ENCODE peak calls at places on chromosomes 1 and 21, in eight cellular contexts. One of them, this sample, is unnamed.

GRCh38 chr1:109655624-109656519 is at the start of gene GSTM4:
- DNase-seq in upper lobe of left lung: peak
- DNase-seq in testis: peak
- DNase-seq in stomach: peak
- DNase-seq in adrenal gland: peak
- DNase-seq in ovary: peak
- DNase-seq in esophagus muscularis mucosa: peak
- DNase-seq in tibial nerve: peak
- DNase-seq in this sample: peak

GRCh38 chr1:232629250-232630046 is 485 bp downstream of the SIPA1L2 start:
- DNase-seq in esophagus muscularis mucosa: no peak
- DNase-seq in testis: peak
- DNase-seq in stomach: no peak
- DNase-seq in upper lobe of left lung: peak
- DNase-seq in tibial nerve: no peak
- DNase-seq in adrenal gland: peak
- DNase-seq in ovary: peak
- DNase-seq in this sample: peak

GRCh38 chr1:177873238-177873637 is 96.6 kb downstream of the SEC16B start:
- DNase-seq in ovary: no peak
- DNase-seq in stomach: no peak
- DNase-seq in upper lobe of left lung: no peak
- DNase-seq in adrenal gland: peak
- DNase-seq in testis: no peak
- DNase-seq in tibial nerve: no peak
- DNase-seq in esophagus muscularis mucosa: no peak
- DNase-seq in this sample: no peak

GRCh38 chr1:74504125-74505065 is 8.0 kb downstream of the LRRC53 start:
- DNase-seq in tibial nerve: no peak
- DNase-seq in adrenal gland: peak
- DNase-seq in ovary: peak
- DNase-seq in esophagus muscularis mucosa: no peak
- DNase-seq in testis: peak
- DNase-seq in stomach: no peak
- DNase-seq in upper lobe of left lung: no peak
- DNase-seq in this sample: no peak

GRCh38 chr1:207972350-207972749 is 61.4 kb upstream of the CD34 start:
- DNase-seq in upper lobe of left lung: no peak
- DNase-seq in tibial nerve: no peak
- DNase-seq in adrenal gland: no peak
- DNase-seq in testis: no peak
- DNase-seq in stomach: no peak
- DNase-seq in esophagus muscularis mucosa: peak
- DNase-seq in ovary: no peak
- DNase-seq in this sample: no peak

GRCh38 chr1:226104671-226105121 is 42.2 kb downstream of the H3-3A start:
- DNase-seq in testis: no peak
- DNase-seq in stomach: no peak
- DNase-seq in esophagus muscularis mucosa: no peak
- DNase-seq in upper lobe of left lung: no peak
- DNase-seq in adrenal gland: no peak
- DNase-seq in ovary: no peak
- DNase-seq in tibial nerve: no peak
- DNase-seq in this sample: no peak

GRCh38 chr1:61140778-61141177 is 58.4 kb downstream of the NFIA start:
- DNase-seq in upper lobe of left lung: no peak
- DNase-seq in ovary: no peak
- DNase-seq in adrenal gland: peak
- DNase-seq in esophagus muscularis mucosa: no peak
- DNase-seq in testis: no peak
- DNase-seq in stomach: no peak
- DNase-seq in tibial nerve: no peak
- DNase-seq in this sample: no peak

GRCh38 chr1:95003433-95003738 is 69.4 kb downstream of the ALG14 start:
- DNase-seq in tibial nerve: no peak
- DNase-seq in esophagus muscularis mucosa: peak
- DNase-seq in upper lobe of left lung: no peak
- DNase-seq in adrenal gland: peak
- DNase-seq in stomach: no peak
- DNase-seq in ovary: no peak
- DNase-seq in testis: no peak
- DNase-seq in this sample: no peak

GRCh38 chr1:31478167-31478566 is 65.2 kb downstream of the SERINC2 start:
- DNase-seq in upper lobe of left lung: no peak
- DNase-seq in testis: no peak
- DNase-seq in esophagus muscularis mucosa: no peak
- DNase-seq in stomach: no peak
- DNase-seq in ovary: no peak
- DNase-seq in adrenal gland: no peak
- DNase-seq in tibial nerve: no peak
- DNase-seq in this sample: no peak

GRCh38 chr1:119647228-119647733 is 785 bp downstream of the ZNF697 start:
- DNase-seq in esophagus muscularis mucosa: no peak
- DNase-seq in stomach: no peak
- DNase-seq in adrenal gland: peak
- DNase-seq in testis: peak
- DNase-seq in ovary: peak
- DNase-seq in upper lobe of left lung: peak
- DNase-seq in tibial nerve: no peak
- DNase-seq in this sample: no peak

GRCh38 chr21:46065993-46066842 is 31.7 kb upstream of the COL6A2 start:
- DNase-seq in tibial nerve: no peak
- DNase-seq in stomach: no peak
- DNase-seq in upper lobe of left lung: peak
- DNase-seq in adrenal gland: no peak
- DNase-seq in esophagus muscularis mucosa: peak
- DNase-seq in testis: peak
- DNase-seq in ovary: peak
- DNase-seq in this sample: peak

GRCh38 chr1:155574077-155574476 is 11.5 kb upstream of the ASH1L start:
- DNase-seq in tibial nerve: no peak
- DNase-seq in ovary: no peak
- DNase-seq in adrenal gland: no peak
- DNase-seq in esophagus muscularis mucosa: no peak
- DNase-seq in testis: no peak
- DNase-seq in upper lobe of left lung: no peak
- DNase-seq in stomach: no peak
- DNase-seq in this sample: no peak

GRCh38 chr21:32096411-32096810 is 182.4 kb downstream of the MIS18A start:
- DNase-seq in adrenal gland: peak
- DNase-seq in testis: no peak
- DNase-seq in tibial nerve: no peak
- DNase-seq in upper lobe of left lung: no peak
- DNase-seq in stomach: no peak
- DNase-seq in esophagus muscularis mucosa: no peak
- DNase-seq in ovary: no peak
- DNase-seq in this sample: no peak

GRCh38 chr1:39525366-39526165 is 34.1 kb downstream of the BMP8A start:
- DNase-seq in ovary: no peak
- DNase-seq in tibial nerve: no peak
- DNase-seq in adrenal gland: no peak
- DNase-seq in stomach: peak
- DNase-seq in upper lobe of left lung: peak
- DNase-seq in testis: no peak
- DNase-seq in esophagus muscularis mucosa: no peak
- DNase-seq in this sample: no peak

GRCh38 chr1:161216945-161217712 is 2.0 kb downstream of the FCER1G start:
- DNase-seq in testis: no peak
- DNase-seq in ovary: no peak
- DNase-seq in esophagus muscularis mucosa: no peak
- DNase-seq in tibial nerve: no peak
- DNase-seq in upper lobe of left lung: no peak
- DNase-seq in stomach: no peak
- DNase-seq in adrenal gland: peak
- DNase-seq in this sample: peak

GRCh38 chr1:116755036-116755435 is 806 bp downstream of the CD2 start:
- DNase-seq in esophagus muscularis mucosa: no peak
- DNase-seq in tibial nerve: no peak
- DNase-seq in upper lobe of left lung: no peak
- DNase-seq in ovary: no peak
- DNase-seq in testis: no peak
- DNase-seq in adrenal gland: no peak
- DNase-seq in stomach: no peak
- DNase-seq in this sample: no peak

GRCh38 chr21:36783612-36784383 is 84.9 kb downstream of the SIM2 start:
- DNase-seq in tibial nerve: no peak
- DNase-seq in stomach: no peak
- DNase-seq in upper lobe of left lung: no peak
- DNase-seq in ovary: no peak
- DNase-seq in adrenal gland: peak
- DNase-seq in testis: no peak
- DNase-seq in esophagus muscularis mucosa: no peak
- DNase-seq in this sample: no peak

GRCh38 chr1:57422271-57423134 is 1.4 kb downstream of the DAB1 start:
- DNase-seq in esophagus muscularis mucosa: no peak
- DNase-seq in stomach: no peak
- DNase-seq in testis: no peak
- DNase-seq in adrenal gland: no peak
- DNase-seq in ovary: no peak
- DNase-seq in upper lobe of left lung: peak
- DNase-seq in tibial nerve: no peak
- DNase-seq in this sample: no peak

GRCh38 chr1:34113887-34114286 is 51.1 kb downstream of the CSMD2 start:
- DNase-seq in stomach: no peak
- DNase-seq in tibial nerve: no peak
- DNase-seq in adrenal gland: peak
- DNase-seq in ovary: no peak
- DNase-seq in testis: no peak
- DNase-seq in upper lobe of left lung: no peak
- DNase-seq in esophagus muscularis mucosa: peak
- DNase-seq in this sample: no peak

GRCh38 chr1:29673669-29674624 is 437.6 kb downstream of the PTPRU start:
- DNase-seq in tibial nerve: no peak
- DNase-seq in esophagus muscularis mucosa: peak
- DNase-seq in ovary: no peak
- DNase-seq in upper lobe of left lung: no peak
- DNase-seq in adrenal gland: no peak
- DNase-seq in testis: no peak
- DNase-seq in stomach: peak
- DNase-seq in this sample: no peak

GRCh38 chr1:212915245-212916091 is 34.9 kb upstream of the VASH2 start:
- DNase-seq in tibial nerve: no peak
- DNase-seq in testis: peak
- DNase-seq in stomach: no peak
- DNase-seq in esophagus muscularis mucosa: no peak
- DNase-seq in upper lobe of left lung: no peak
- DNase-seq in adrenal gland: peak
- DNase-seq in ovary: peak
- DNase-seq in this sample: no peak

GRCh38 chr1:172949096-172949495 is 101.6 kb downstream of the TNFSF18 start:
- DNase-seq in esophagus muscularis mucosa: no peak
- DNase-seq in adrenal gland: no peak
- DNase-seq in tibial nerve: no peak
- DNase-seq in upper lobe of left lung: no peak
- DNase-seq in testis: no peak
- DNase-seq in ovary: no peak
- DNase-seq in stomach: no peak
- DNase-seq in this sample: no peak

GRCh38 chr1:227465256-227465655 is 98.1 kb upstream of the ZNF678 start:
- DNase-seq in tibial nerve: no peak
- DNase-seq in adrenal gland: no peak
- DNase-seq in ovary: no peak
- DNase-seq in esophagus muscularis mucosa: no peak
- DNase-seq in stomach: no peak
- DNase-seq in upper lobe of left lung: no peak
- DNase-seq in testis: no peak
- DNase-seq in this sample: no peak

GRCh38 chr1:223123238-223123976 is 19.6 kb downstream of the TLR5 start:
- DNase-seq in tibial nerve: peak
- DNase-seq in adrenal gland: peak
- DNase-seq in esophagus muscularis mucosa: no peak
- DNase-seq in testis: peak
- DNase-seq in stomach: peak
- DNase-seq in upper lobe of left lung: peak
- DNase-seq in ovary: peak
- DNase-seq in this sample: peak
- TF ChIP-seq POLR2A in tibial nerve: no peak
- TF ChIP-seq POLR2A in adrenal gland: no peak
- TF ChIP-seq POLR2A in esophagus muscularis mucosa: no peak
- TF ChIP-seq POLR2A in testis: no peak
- TF ChIP-seq POLR2A in stomach: no peak
- TF ChIP-seq POLR2A in upper lobe of left lung: no peak
- TF ChIP-seq POLR2A in ovary: no peak
- TF ChIP-seq POLR2A in this sample: no peak

GRCh38 chr1:25615172-25615541 is 1.4 kb upstream of the MAN1C1 start:
- DNase-seq in stomach: no peak
- DNase-seq in esophagus muscularis mucosa: no peak
- DNase-seq in tibial nerve: no peak
- DNase-seq in testis: no peak
- DNase-seq in adrenal gland: no peak
- DNase-seq in ovary: no peak
- DNase-seq in upper lobe of left lung: no peak
- DNase-seq in this sample: no peak
- H3K4me3 ChIP-seq in stomach: no peak
- H3K4me3 ChIP-seq in esophagus muscularis mucosa: no peak
- H3K4me3 ChIP-seq in tibial nerve: no peak
- H3K4me3 ChIP-seq in testis: no peak
- H3K4me3 ChIP-seq in adrenal gland: no peak
- H3K4me3 ChIP-seq in ovary: no peak
- H3K4me3 ChIP-seq in upper lobe of left lung: no peak
- H3K4me3 ChIP-seq in this sample: no peak

GRCh38 chr1:24708938-24709337 is 36.3 kb upstream of the CLIC4 start:
- DNase-seq in esophagus muscularis mucosa: no peak
- DNase-seq in upper lobe of left lung: no peak
- DNase-seq in ovary: no peak
- DNase-seq in tibial nerve: no peak
- DNase-seq in adrenal gland: no peak
- DNase-seq in testis: no peak
- DNase-seq in stomach: no peak
- DNase-seq in this sample: no peak

GRCh38 chr1:24704411-24705259 is 40.6 kb upstream of the CLIC4 start:
- DNase-seq in adrenal gland: no peak
- DNase-seq in tibial nerve: no peak
- DNase-seq in ovary: peak
- DNase-seq in stomach: no peak
- DNase-seq in testis: no peak
- DNase-seq in upper lobe of left lung: no peak
- DNase-seq in esophagus muscularis mucosa: no peak
- DNase-seq in this sample: no peak

GRCh38 chr1:24702511-24703293 is 42.5 kb upstream of the CLIC4 start:
- DNase-seq in adrenal gland: no peak
- DNase-seq in testis: no peak
- DNase-seq in stomach: no peak
- DNase-seq in esophagus muscularis mucosa: no peak
- DNase-seq in tibial nerve: no peak
- DNase-seq in ovary: no peak
- DNase-seq in upper lobe of left lung: no peak
- DNase-seq in this sample: no peak

GRCh38 chr1:24707659-24708058 is 37.6 kb upstream of the CLIC4 start:
- DNase-seq in testis: no peak
- DNase-seq in stomach: no peak
- DNase-seq in ovary: no peak
- DNase-seq in esophagus muscularis mucosa: no peak
- DNase-seq in adrenal gland: no peak
- DNase-seq in upper lobe of left lung: no peak
- DNase-seq in tibial nerve: no peak
- DNase-seq in this sample: no peak

GRCh38 chr1:24705260-24706073 is 39.8 kb upstream of the CLIC4 start:
- DNase-seq in upper lobe of left lung: no peak
- DNase-seq in adrenal gland: peak
- DNase-seq in testis: peak
- DNase-seq in ovary: peak
- DNase-seq in tibial nerve: peak
- DNase-seq in esophagus muscularis mucosa: no peak
- DNase-seq in stomach: peak
- DNase-seq in this sample: peak
- TF ChIP-seq POLR2A in upper lobe of left lung: peak
- TF ChIP-seq POLR2A in adrenal gland: no peak
- TF ChIP-seq POLR2A in testis: no peak
- TF ChIP-seq POLR2A in ovary: no peak
- TF ChIP-seq POLR2A in tibial nerve: peak
- TF ChIP-seq POLR2A in esophagus muscularis mucosa: no peak
- TF ChIP-seq POLR2A in stomach: no peak
- TF ChIP-seq POLR2A in this sample: no peak

GRCh38 chr1:12052008-12052573 is 11.0 kb upstream of the TNFRSF8 start:
- DNase-seq in esophagus muscularis mucosa: no peak
- DNase-seq in testis: peak
- DNase-seq in ovary: peak
- DNase-seq in upper lobe of left lung: no peak
- DNase-seq in tibial nerve: no peak
- DNase-seq in adrenal gland: peak
- DNase-seq in stomach: no peak
- DNase-seq in this sample: no peak
- H3K4me3 ChIP-seq in esophagus muscularis mucosa: no peak
- H3K4me3 ChIP-seq in testis: no peak
- H3K4me3 ChIP-seq in ovary: no peak
- H3K4me3 ChIP-seq in upper lobe of left lung: no peak
- H3K4me3 ChIP-seq in tibial nerve: no peak
- H3K4me3 ChIP-seq in adrenal gland: no peak
- H3K4me3 ChIP-seq in stomach: no peak
- H3K4me3 ChIP-seq in this sample: no peak